ENCODE peak calls at places on chromosomes 3 and 15, in five cellular contexts. T, W, N, U and H are unnamed samples.

GRCh38 chr3:168426196-168426595 is 330.5 kb upstream of the GOLIM4 start:
- DNase-seq in U (no peak), W (peak; percentile 52), T (no peak), N (no peak), H (no peak)

GRCh38 chr15:55710286-55710685 is 32.7 kb downstream of the PRTG start:
- DNase-seq in T (no peak), W (no peak), U (no peak), N (no peak), H (no peak)

GRCh38 chr15:41809121-41809520 is 18.8 kb upstream of the JMJD7 start:
- DNase-seq in T (peak; percentile 37), U (no peak), W (peak; percentile 12), N (no peak), H (no peak)

GRCh38 chr3:39466988-39467387 is 492 bp upstream of the MOBP start:
- DNase-seq in U (no peak), N (no peak), T (no peak), W (no peak), H (no peak)

GRCh38 chr3:39105687-39106063 is 1.8 kb downstream of the GORASP1 start:
- DNase-seq in T (no peak), N (no peak), W (no peak), U (no peak), H (no peak)

GRCh38 chr15:90684281-90684680 is 32.9 kb upstream of the BLM start:
- DNase-seq in T (no peak), W (no peak), U (no peak), N (no peak), H (no peak)

GRCh38 chr3:12178091-12178820 is 19.5 kb upstream of the TIMP4 start:
- DNase-seq in W (peak; percentile 58), N (no peak), T (peak; percentile 10), U (no peak), H (no peak)

GRCh38 chr3:112499328-112499727 is at the start of gene BTLA:
- DNase-seq in W (no peak), U (no peak), N (peak; percentile 29), T (no peak), H (peak; percentile 42)

GRCh38 chr3:147529551-147529950 is 120.4 kb downstream of the ZIC1 start:
- DNase-seq in W (no peak), U (no peak), N (no peak), T (no peak), H (no peak)

GRCh38 chr3:197137741-197138140 is 108.1 kb upstream of the MELTF start:
- DNase-seq in N (no peak), W (no peak), T (no peak), U (no peak), H (no peak)

GRCh38 chr3:135559802-135560201 is 405.7 kb upstream of the PPP2R3A start:
- DNase-seq in U (no peak), T (no peak), N (no peak), W (no peak), H (no peak)

GRCh38 chr15:38671675-38672141 is 107.1 kb upstream of the RASGRP1 start:
- DNase-seq in N (peak; percentile 78), T (no peak), U (no peak), W (peak; percentile 6), H (peak; percentile 76)

GRCh38 chr3:179233043-179233442 is 17.9 kb downstream of the KCNMB3 start:
- DNase-seq in N (no peak), U (no peak), T (no peak), W (no peak), H (no peak)

GRCh38 chr3:8869613-8870012 is 93.7 kb downstream of the RAD18 start:
- DNase-seq in N (no peak), U (no peak), T (peak; percentile 50), W (peak; percentile 99), H (no peak)

GRCh38 chr3:100966049-100966471 is 27.2 kb downstream of the ABI3BP start:
- DNase-seq in W (peak; percentile 49), T (no peak), N (no peak), U (no peak), H (no peak)

GRCh38 chr15:63491979-63492378 is 12.4 kb upstream of the USP3 start:
- DNase-seq in T (no peak), W (peak; percentile 85), U (no peak), N (no peak), H (no peak)

GRCh38 chr3:9778102-9778501 is 8.4 kb upstream of the CAMK1 start:
- DNase-seq in T (no peak), N (no peak), W (peak; percentile 82), U (no peak), H (no peak)

GRCh38 chr15:69164807-69165636 is 4.6 kb downstream of the GLCE start:
- DNase-seq in U (no peak), T (no peak), W (peak; percentile 88), N (no peak), H (no peak)

GRCh38 chr3:166783206-166783605 is 596.9 kb downstream of the ZBBX start:
- DNase-seq in N (no peak), W (no peak), U (no peak), T (no peak), H (no peak)

GRCh38 chr15:98668566-98669308 is 20.4 kb downstream of the IGF1R start:
- DNase-seq in T (no peak), U (no peak), N (no peak), W (peak; percentile 80), H (no peak)

GRCh38 chr3:155791190-155791589 is 14.9 kb downstream of the C3orf33 start:
- DNase-seq in U (no peak), T (peak; percentile 60), N (no peak), W (peak; percentile 30), H (no peak)

GRCh38 chr15:27454281-27455060 is 483.5 kb downstream of the GABRG3 start:
- DNase-seq in W (peak; percentile 54), T (no peak), N (no peak), U (no peak), H (no peak)

GRCh38 chr3:184593201-184593922 is 31.8 kb downstream of the EPHB3 start:
- DNase-seq in T (no peak), W (peak; percentile 27), N (no peak), U (no peak), H (no peak)

GRCh38 chr3:142779591-142779990 is 55.8 kb downstream of the TRPC1 start:
- DNase-seq in T (no peak), W (peak; percentile 60), U (no peak), N (no peak), H (no peak)

GRCh38 chr3:13282528-13282985 is 137.6 kb downstream of the NUP210 start:
- DNase-seq in T (peak; percentile 47), U (peak; percentile 77), W (no peak), N (no peak), H (no peak)

GRCh38 chr3:2653706-2654105 is 456.5 kb downstream of the IL5RA start:
- DNase-seq in U (no peak), N (no peak), W (peak; percentile 36), T (no peak), H (no peak)

GRCh38 chr3:139718415-139718814 is 40.6 kb upstream of the NMNAT3 start:
- DNase-seq in T (peak; percentile 81), U (peak; percentile 74), W (peak; percentile 3), N (no peak), H (no peak)

GRCh38 chr3:9965200-9965875 is 13.1 kb upstream of the PRRT3 start:
- DNase-seq in W (no peak), U (no peak), N (no peak), T (no peak), H (no peak)

GRCh38 chr15:100385300-100385699 is 43.5 kb upstream of the ADAMTS17 start:
- DNase-seq in N (no peak), T (no peak), U (no peak), W (no peak), H (no peak)

GRCh38 chr3:123834631-123835030 is 49.5 kb downstream of the MYLK start:
- DNase-seq in U (no peak), T (no peak), N (no peak), W (peak; percentile 90), H (no peak)

GRCh38 chr3:123741058-123741511 is 143.0 kb downstream of the MYLK start:
- DNase-seq in W (peak; percentile 84), N (no peak), T (no peak), U (no peak), H (no peak)

GRCh38 chr15:62849316-62850129 is 193.0 kb upstream of the TPM1 start:
- DNase-seq in N (no peak), T (peak; percentile 17), W (no peak), U (no peak), H (no peak)

GRCh38 chr3:61634678-61635077 is 73.3 kb downstream of the PTPRG start:
- DNase-seq in U (no peak), W (peak; percentile 36), T (peak; percentile 80), N (no peak), H (no peak)
- H3K4me1 ChIP-seq in U (no peaks in the 10 kb centered on the region), W (peaks cover 15% of the 10 kb centered on the region), T (peaks cover 5% of the 10 kb centered on the region), N (no peaks in the 10 kb centered on the region), H (no peaks in the 10 kb centered on the region)

GRCh38 chr3:49255686-49256085 is 21.3 kb downstream of the C3orf62 start:
- DNase-seq in T (no peak), U (no peak), W (no peak), N (no peak), H (no peak)
- H3K27ac ChIP-seq in T (no peak overlapping the region), U (no peak overlapping the region), W (no peak overlapping the region), N (no peak overlapping the region), H (no peak overlapping the region)

GRCh38 chr3:71127463-71128243 is 455.9 kb downstream of the FOXP1 start:
- DNase-seq in N (peak; percentile 21), U (no peak), W (peak; percentile 86), T (no peak), H (peak; percentile 60)
- H3K4me3 ChIP-seq in N (peak overlapping the region; percentile 99), U (no peak overlapping the region), W (peak overlapping the region; percentile 0), T (no peak overlapping the region), H (peak overlapping the region; percentile 24)

GRCh38 chr3:51980253-51980652 is 3.1 kb upstream of the ACY1 start:
- DNase-seq in U (no peak), N (no peak), T (no peak), W (no peak), H (no peak)

GRCh38 chr3:51975857-51976549 is 1.1 kb downstream of the ABHD14A start:
- DNase-seq in U (peak; percentile 88), N (no peak), T (peak; percentile 54), W (peak; percentile 64), H (no peak)

GRCh38 chr3:51978143-51978502 is 3.3 kb downstream of the ABHD14A start:
- DNase-seq in W (no peak), T (no peak), N (no peak), U (no peak), H (no peak)

GRCh38 chr3:51974963-51975856 is at the start of gene ABHD14A:
- DNase-seq in N (peak; percentile 78), T (peak; percentile 61), U (peak; percentile 88), W (peak; percentile 55), H (peak; percentile 79)

GRCh38 chr3:51977449-51978142 is 2.7 kb downstream of the ABHD14A start:
- DNase-seq in N (peak; percentile 53), W (no peak), U (no peak), T (no peak), H (peak; percentile 78)
- H3K4me1 ChIP-seq in N (peaks cover 56% of the 10 kb centered on the region), W (peaks cover 17% of the 10 kb centered on the region), U (peaks cover 30% of the 10 kb centered on the region), T (peaks cover 7% of the 10 kb centered on the region), H (peaks cover 48% of the 10 kb centered on the region)

GRCh38 chr3:153670577-153670976 is 450.6 kb upstream of the ARHGEF26 start:
- DNase-seq in U (no peak), T (no peak), W (no peak), N (no peak), H (no peak)
- H3K27ac ChIP-seq in U (no peak overlapping the region), T (no peak overlapping the region), W (no peak overlapping the region), N (no peak overlapping the region), H (no peak overlapping the region)

GRCh38 chr3:172868565-172869172 is 118.1 kb downstream of the ECT2 start:
- DNase-seq in W (no peak), T (no peak), N (no peak), U (no peak), H (no peak)

GRCh38 chr3:172869356-172869755 is 118.8 kb downstream of the ECT2 start:
- DNase-seq in N (no peak), T (no peak), U (no peak), W (no peak), H (no peak)

GRCh38 chr3:172869797-172870518 is 119.4 kb downstream of the ECT2 start:
- DNase-seq in T (peak; percentile 11), N (no peak), U (no peak), W (no peak), H (no peak)
- H3K4me3 ChIP-seq in T (no peak overlapping the region), N (no peak overlapping the region), U (no peak overlapping the region), W (no peak overlapping the region), H (no peak overlapping the region)